ENCODE peak calls at places on chromosomes 11 and 22, in seven cellular contexts. One of them, this sample, is unnamed.

GRCh38 chr22:48703265-48703941 is 1124.3 kb downstream of the BRD1 start:
- DNase-seq in HepG2: no peak
- DNase-seq in fibroblast of lung: no peak
- DNase-seq in astrocyte of the spinal cord: no peak
- DNase-seq in left ventricle myocardium inferior: peak
- DNase-seq in right atrium auricular region: no peak
- DNase-seq in esophagus squamous epithelium: no peak
- DNase-seq in this sample: no peak

GRCh38 chr11:132601863-132602262 is 930.4 kb downstream of the OPCML start:
- DNase-seq in esophagus squamous epithelium: no peak
- DNase-seq in HepG2: no peak
- DNase-seq in left ventricle myocardium inferior: no peak
- DNase-seq in fibroblast of lung: no peak
- DNase-seq in right atrium auricular region: no peak
- DNase-seq in astrocyte of the spinal cord: no peak
- DNase-seq in this sample: no peak

GRCh38 chr11:6604081-6604626 is 580 bp downstream of the ILK start:
- DNase-seq in HepG2: peak
- DNase-seq in left ventricle myocardium inferior: no peak
- DNase-seq in right atrium auricular region: peak
- DNase-seq in esophagus squamous epithelium: no peak
- DNase-seq in astrocyte of the spinal cord: peak
- DNase-seq in fibroblast of lung: peak
- DNase-seq in this sample: peak

GRCh38 chr11:10581481-10582019 is 13.1 kb upstream of the LYVE1 start:
- DNase-seq in HepG2: no peak
- DNase-seq in left ventricle myocardium inferior: peak
- DNase-seq in fibroblast of lung: no peak
- DNase-seq in esophagus squamous epithelium: no peak
- DNase-seq in right atrium auricular region: no peak
- DNase-seq in astrocyte of the spinal cord: no peak
- DNase-seq in this sample: no peak

GRCh38 chr22:49340406-49340805 is 487.3 kb downstream of the BRD1 start:
- DNase-seq in fibroblast of lung: no peak
- DNase-seq in esophagus squamous epithelium: no peak
- DNase-seq in right atrium auricular region: peak
- DNase-seq in left ventricle myocardium inferior: no peak
- DNase-seq in HepG2: no peak
- DNase-seq in astrocyte of the spinal cord: no peak
- DNase-seq in this sample: no peak

GRCh38 chr22:20807315-20807752 is 33.4 kb downstream of the SERPIND1 start:
- DNase-seq in fibroblast of lung: peak
- DNase-seq in astrocyte of the spinal cord: peak
- DNase-seq in HepG2: no peak
- DNase-seq in esophagus squamous epithelium: no peak
- DNase-seq in right atrium auricular region: no peak
- DNase-seq in left ventricle myocardium inferior: no peak
- DNase-seq in this sample: no peak

GRCh38 chr11:76663461-76663760 is 7.1 kb downstream of the LRRC32 start:
- DNase-seq in esophagus squamous epithelium: no peak
- DNase-seq in left ventricle myocardium inferior: no peak
- DNase-seq in astrocyte of the spinal cord: no peak
- DNase-seq in fibroblast of lung: no peak
- DNase-seq in right atrium auricular region: no peak
- DNase-seq in HepG2: no peak
- DNase-seq in this sample: no peak

GRCh38 chr11:126645206-126645605 is 289.7 kb downstream of the ST3GAL4 start:
- DNase-seq in left ventricle myocardium inferior: no peak
- DNase-seq in fibroblast of lung: no peak
- DNase-seq in HepG2: no peak
- DNase-seq in esophagus squamous epithelium: no peak
- DNase-seq in astrocyte of the spinal cord: peak
- DNase-seq in right atrium auricular region: no peak
- DNase-seq in this sample: no peak

GRCh38 chr11:114346709-114347141 is 50.5 kb downstream of the NNMT start:
- DNase-seq in esophagus squamous epithelium: no peak
- DNase-seq in left ventricle myocardium inferior: no peak
- DNase-seq in HepG2: no peak
- DNase-seq in fibroblast of lung: peak
- DNase-seq in astrocyte of the spinal cord: no peak
- DNase-seq in right atrium auricular region: no peak
- DNase-seq in this sample: no peak

GRCh38 chr11:11170352-11171084 is 182.5 kb downstream of the CSNK2A3 start:
- DNase-seq in astrocyte of the spinal cord: no peak
- DNase-seq in fibroblast of lung: no peak
- DNase-seq in esophagus squamous epithelium: no peak
- DNase-seq in right atrium auricular region: no peak
- DNase-seq in left ventricle myocardium inferior: no peak
- DNase-seq in HepG2: no peak
- DNase-seq in this sample: no peak

GRCh38 chr22:37043828-37044538 is 7.6 kb upstream of the KCTD17 start:
- DNase-seq in fibroblast of lung: peak
- DNase-seq in HepG2: peak
- DNase-seq in left ventricle myocardium inferior: peak
- DNase-seq in right atrium auricular region: no peak
- DNase-seq in esophagus squamous epithelium: no peak
- DNase-seq in astrocyte of the spinal cord: no peak
- DNase-seq in this sample: peak

GRCh38 chr11:96187779-96188624 is 155.0 kb downstream of the MAML2 start:
- DNase-seq in left ventricle myocardium inferior: peak
- DNase-seq in right atrium auricular region: no peak
- DNase-seq in HepG2: peak
- DNase-seq in fibroblast of lung: peak
- DNase-seq in astrocyte of the spinal cord: peak
- DNase-seq in esophagus squamous epithelium: no peak
- DNase-seq in this sample: no peak

GRCh38 chr11:70735976-70736375 is 337.6 kb downstream of the CTTN start:
- DNase-seq in astrocyte of the spinal cord: no peak
- DNase-seq in right atrium auricular region: no peak
- DNase-seq in left ventricle myocardium inferior: no peak
- DNase-seq in esophagus squamous epithelium: no peak
- DNase-seq in fibroblast of lung: no peak
- DNase-seq in HepG2: no peak
- DNase-seq in this sample: no peak

GRCh38 chr22:47623056-47623739 is 860.7 kb downstream of the TBC1D22A start:
- DNase-seq in right atrium auricular region: peak
- DNase-seq in astrocyte of the spinal cord: no peak
- DNase-seq in fibroblast of lung: no peak
- DNase-seq in esophagus squamous epithelium: no peak
- DNase-seq in left ventricle myocardium inferior: no peak
- DNase-seq in HepG2: no peak
- DNase-seq in this sample: no peak

GRCh38 chr11:59175104-59175503 is 3.2 kb downstream of the DTX4 start:
- DNase-seq in astrocyte of the spinal cord: no peak
- DNase-seq in HepG2: no peak
- DNase-seq in esophagus squamous epithelium: no peak
- DNase-seq in left ventricle myocardium inferior: no peak
- DNase-seq in fibroblast of lung: no peak
- DNase-seq in right atrium auricular region: no peak
- DNase-seq in this sample: no peak

GRCh38 chr11:16969010-16970004 is 44.9 kb downstream of the PLEKHA7 start:
- DNase-seq in esophagus squamous epithelium: no peak
- DNase-seq in astrocyte of the spinal cord: no peak
- DNase-seq in right atrium auricular region: no peak
- DNase-seq in fibroblast of lung: no peak
- DNase-seq in left ventricle myocardium inferior: no peak
- DNase-seq in HepG2: no peak
- DNase-seq in this sample: no peak

GRCh38 chr11:31375866-31376265 is 6.2 kb downstream of the DNAJC24 start:
- DNase-seq in esophagus squamous epithelium: no peak
- DNase-seq in left ventricle myocardium inferior: no peak
- DNase-seq in fibroblast of lung: no peak
- DNase-seq in HepG2: no peak
- DNase-seq in right atrium auricular region: no peak
- DNase-seq in astrocyte of the spinal cord: no peak
- DNase-seq in this sample: no peak

GRCh38 chr22:46115388-46115678 is 35.0 kb upstream of the PPARA start:
- DNase-seq in esophagus squamous epithelium: no peak
- DNase-seq in fibroblast of lung: no peak
- DNase-seq in right atrium auricular region: no peak
- DNase-seq in HepG2: no peak
- DNase-seq in left ventricle myocardium inferior: no peak
- DNase-seq in astrocyte of the spinal cord: no peak
- DNase-seq in this sample: no peak

GRCh38 chr22:46113910-46114517 is 36.3 kb upstream of the PPARA start:
- DNase-seq in left ventricle myocardium inferior: peak
- DNase-seq in astrocyte of the spinal cord: no peak
- DNase-seq in HepG2: no peak
- DNase-seq in esophagus squamous epithelium: no peak
- DNase-seq in right atrium auricular region: no peak
- DNase-seq in fibroblast of lung: no peak
- DNase-seq in this sample: no peak

GRCh38 chr22:46115755-46116490 is 34.4 kb upstream of the PPARA start:
- DNase-seq in right atrium auricular region: no peak
- DNase-seq in left ventricle myocardium inferior: no peak
- DNase-seq in HepG2: no peak
- DNase-seq in esophagus squamous epithelium: no peak
- DNase-seq in astrocyte of the spinal cord: no peak
- DNase-seq in fibroblast of lung: no peak
- DNase-seq in this sample: no peak

GRCh38 chr22:46113110-46113909 is 37.0 kb upstream of the PPARA start:
- DNase-seq in left ventricle myocardium inferior: no peak
- DNase-seq in astrocyte of the spinal cord: no peak
- DNase-seq in fibroblast of lung: no peak
- DNase-seq in HepG2: no peak
- DNase-seq in esophagus squamous epithelium: no peak
- DNase-seq in right atrium auricular region: no peak
- DNase-seq in this sample: no peak

GRCh38 chr22:46114518-46115387 is 35.6 kb upstream of the PPARA start:
- DNase-seq in left ventricle myocardium inferior: no peak
- DNase-seq in esophagus squamous epithelium: no peak
- DNase-seq in astrocyte of the spinal cord: no peak
- DNase-seq in right atrium auricular region: no peak
- DNase-seq in HepG2: no peak
- DNase-seq in fibroblast of lung: no peak
- DNase-seq in this sample: no peak
- TF ChIP-seq CTCF in left ventricle myocardium inferior: peak
- TF ChIP-seq CTCF in esophagus squamous epithelium: no peak
- TF ChIP-seq CTCF in astrocyte of the spinal cord: no peak
- TF ChIP-seq CTCF in right atrium auricular region: no peak
- TF ChIP-seq CTCF in HepG2: no peak
- TF ChIP-seq CTCF in fibroblast of lung: no peak
- TF ChIP-seq CTCF in this sample: no peak

DNA sequence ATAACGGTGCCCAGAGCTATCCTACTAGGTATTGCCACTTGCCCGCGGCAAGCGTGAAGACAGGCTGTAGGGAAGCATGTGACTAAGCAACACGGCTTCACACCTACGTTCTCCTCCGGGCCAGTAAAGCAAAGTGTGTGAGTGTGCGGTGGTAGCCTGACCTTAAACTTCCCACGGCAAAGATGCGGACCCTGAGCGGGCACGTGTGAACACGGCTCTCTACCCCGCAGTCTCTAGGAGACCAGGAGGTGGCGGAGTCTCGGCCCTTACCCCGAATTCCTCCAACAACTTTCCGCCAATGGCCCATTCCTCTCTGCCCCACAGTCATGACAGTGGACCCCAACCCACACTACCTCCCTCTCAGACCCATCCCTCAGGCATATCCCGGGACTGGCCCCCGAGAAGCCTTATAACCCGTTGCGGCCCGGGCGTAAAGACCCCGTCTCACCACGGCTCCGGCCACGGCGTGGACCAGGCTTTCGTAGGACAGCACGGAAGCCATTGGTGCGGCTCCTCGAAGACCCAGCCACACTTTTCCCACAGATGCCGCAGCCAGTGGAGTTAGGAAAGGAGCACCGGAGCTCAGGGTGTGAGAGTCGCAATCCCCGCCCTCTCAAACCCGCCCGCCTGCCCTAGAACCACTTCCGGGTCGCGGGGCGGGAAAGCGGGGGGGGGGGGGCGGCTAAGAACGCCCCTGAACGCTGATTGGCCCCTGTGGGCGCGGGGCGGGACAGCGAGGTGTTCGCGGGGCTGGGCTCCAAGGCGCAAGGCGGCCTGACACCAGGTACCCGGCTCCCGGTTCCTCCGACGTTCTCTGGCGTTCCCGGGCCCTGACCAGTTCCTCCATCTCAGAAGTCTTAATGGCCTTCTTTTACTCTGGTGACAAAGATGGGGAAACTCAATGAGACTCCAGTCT is at the start of gene SLC25A17:
- DNase-seq in astrocyte of the spinal cord: peak
- DNase-seq in left ventricle myocardium inferior: peak
- DNase-seq in fibroblast of lung: peak
- DNase-seq in HepG2: peak
- DNase-seq in esophagus squamous epithelium: peak
- DNase-seq in right atrium auricular region: peak
- DNase-seq in this sample: peak
- TF ChIP-seq CTCF in astrocyte of the spinal cord: peak
- TF ChIP-seq CTCF in left ventricle myocardium inferior: peak
- TF ChIP-seq CTCF in fibroblast of lung: peak
- TF ChIP-seq CTCF in HepG2: peak
- TF ChIP-seq CTCF in esophagus squamous epithelium: peak
- TF ChIP-seq CTCF in right atrium auricular region: peak
- TF ChIP-seq CTCF in this sample: peak

DNA sequence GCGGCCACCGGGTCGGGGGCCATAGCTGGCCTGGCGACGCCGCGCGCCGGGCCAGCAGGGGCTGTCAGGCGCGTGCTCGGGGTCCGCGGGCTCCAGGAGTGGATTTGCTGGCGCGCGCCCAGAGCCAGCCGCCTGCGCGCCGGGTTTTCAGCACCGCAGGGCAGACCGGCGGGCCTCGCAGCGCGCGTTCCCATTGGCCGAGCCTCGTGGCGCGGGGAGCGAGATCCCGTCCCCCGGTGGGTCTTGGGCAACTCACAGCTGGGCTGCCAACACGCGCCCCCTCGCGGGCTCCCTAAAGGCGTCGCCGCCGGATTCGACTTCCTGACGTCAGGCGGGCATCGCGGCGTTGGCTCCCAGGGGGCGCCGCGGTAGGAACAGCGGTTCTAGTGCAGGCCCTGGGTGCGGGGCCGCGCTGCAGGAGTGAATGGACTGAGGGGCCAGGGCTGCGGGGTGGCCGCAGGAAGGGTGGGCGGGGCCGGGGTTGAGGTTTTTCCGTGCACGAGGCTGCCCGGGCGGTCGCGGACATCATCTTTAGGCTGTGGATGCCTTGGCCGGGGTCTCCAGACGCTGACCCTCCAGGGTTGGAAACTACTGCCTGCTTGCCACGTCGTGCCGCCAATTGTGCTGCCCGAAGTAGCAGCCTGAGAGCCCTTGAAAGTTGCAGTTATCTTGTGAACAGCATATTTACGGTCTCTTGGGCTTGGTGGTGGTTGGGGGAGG is at the start of gene FADS1:
- DNase-seq in astrocyte of the spinal cord: peak
- DNase-seq in left ventricle myocardium inferior: peak
- DNase-seq in HepG2: peak
- DNase-seq in right atrium auricular region: peak
- DNase-seq in esophagus squamous epithelium: no peak
- DNase-seq in fibroblast of lung: peak
- DNase-seq in this sample: peak
- TF ChIP-seq CTCF in astrocyte of the spinal cord: peak
- TF ChIP-seq CTCF in left ventricle myocardium inferior: peak
- TF ChIP-seq CTCF in HepG2: peak
- TF ChIP-seq CTCF in right atrium auricular region: peak
- TF ChIP-seq CTCF in esophagus squamous epithelium: no peak
- TF ChIP-seq CTCF in fibroblast of lung: peak
- TF ChIP-seq CTCF in this sample: peak

DNA sequence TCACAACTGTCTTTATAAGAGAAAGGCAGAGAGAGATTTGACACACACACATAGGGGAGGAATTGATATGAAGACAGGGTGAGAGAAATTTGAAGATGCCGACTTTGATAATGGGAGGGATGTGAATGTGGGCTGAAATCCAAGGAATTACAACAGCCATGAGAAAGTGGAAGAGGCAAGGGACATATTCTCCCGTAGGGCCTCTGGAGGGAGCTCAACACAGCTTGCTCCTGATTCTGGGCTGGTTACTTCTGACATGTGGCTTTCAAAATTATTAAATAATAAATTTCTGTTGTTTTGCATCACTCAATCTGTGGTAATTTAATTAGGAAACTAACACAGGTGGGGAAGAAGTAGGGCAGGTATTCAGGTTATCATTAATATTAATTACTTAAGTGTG is 282.9 kb downstream of the LUZP2 start:
- DNase-seq in left ventricle myocardium inferior: no peak
- DNase-seq in right atrium auricular region: no peak
- DNase-seq in HepG2: no peak
- DNase-seq in astrocyte of the spinal cord: no peak
- DNase-seq in esophagus squamous epithelium: no peak
- DNase-seq in fibroblast of lung: peak
- DNase-seq in this sample: no peak
- TF ChIP-seq CTCF in left ventricle myocardium inferior: peak
- TF ChIP-seq CTCF in right atrium auricular region: no peak
- TF ChIP-seq CTCF in HepG2: no peak
- TF ChIP-seq CTCF in astrocyte of the spinal cord: no peak
- TF ChIP-seq CTCF in esophagus squamous epithelium: no peak
- TF ChIP-seq CTCF in fibroblast of lung: no peak
- TF ChIP-seq CTCF in this sample: no peak